ENCODE peak calls at places on chromosome 18, in seven cellular contexts. One of them, this sample, is unnamed.

GRCh38 chr18:77068321-77068841 is 64.2 kb downstream of the MBP start:
- DNase-seq in upper lobe of right lung: no peak
- DNase-seq in B cell: peak; percentile 77
- DNase-seq in astrocyte of the cerebellum: no peak
- DNase-seq in esophagus squamous epithelium: no peak
- DNase-seq in pancreas: no peak
- DNase-seq in IMR-90: peak; percentile 75
- DNase-seq in this sample: no peak

GRCh38 chr18:9952633-9953416 is 39.0 kb downstream of the VAPA start:
- DNase-seq in pancreas: no peak
- DNase-seq in upper lobe of right lung: no peak
- DNase-seq in astrocyte of the cerebellum: no peak
- DNase-seq in B cell: no peak
- DNase-seq in IMR-90: no peak
- DNase-seq in esophagus squamous epithelium: no peak
- DNase-seq in this sample: no peak

GRCh38 chr18:61900504-61901281 is 7.9 kb upstream of the RNF152 start:
- DNase-seq in pancreas: no peak
- DNase-seq in upper lobe of right lung: no peak
- DNase-seq in astrocyte of the cerebellum: no peak
- DNase-seq in B cell: no peak
- DNase-seq in esophagus squamous epithelium: no peak
- DNase-seq in IMR-90: no peak
- DNase-seq in this sample: no peak

GRCh38 chr18:73891572-73892421 is 255.8 kb downstream of the FBXO15 start:
- DNase-seq in B cell: no peak
- DNase-seq in upper lobe of right lung: no peak
- DNase-seq in IMR-90: no peak
- DNase-seq in esophagus squamous epithelium: no peak
- DNase-seq in pancreas: no peak
- DNase-seq in astrocyte of the cerebellum: no peak
- DNase-seq in this sample: peak; percentile 17

GRCh38 chr18:48161911-48162698 is 231.6 kb upstream of the SMAD2 start:
- DNase-seq in pancreas: no peak
- DNase-seq in B cell: no peak
- DNase-seq in upper lobe of right lung: no peak
- DNase-seq in astrocyte of the cerebellum: no peak
- DNase-seq in IMR-90: no peak
- DNase-seq in esophagus squamous epithelium: no peak
- DNase-seq in this sample: no peak

GRCh38 chr18:69795785-69796184 is 151.9 kb downstream of the CD226 start:
- DNase-seq in astrocyte of the cerebellum: peak; percentile 22
- DNase-seq in pancreas: no peak
- DNase-seq in B cell: no peak
- DNase-seq in upper lobe of right lung: no peak
- DNase-seq in esophagus squamous epithelium: no peak
- DNase-seq in IMR-90: peak; percentile 62
- DNase-seq in this sample: no peak

GRCh38 chr18:32460046-32460785 is 10.5 kb downstream of the GAREM1 start:
- DNase-seq in esophagus squamous epithelium: no peak
- DNase-seq in B cell: no peak
- DNase-seq in upper lobe of right lung: no peak
- DNase-seq in IMR-90: no peak
- DNase-seq in astrocyte of the cerebellum: no peak
- DNase-seq in pancreas: no peak
- DNase-seq in this sample: no peak

GRCh38 chr18:69885841-69886531 is 61.7 kb downstream of the CD226 start:
- DNase-seq in IMR-90: no peak
- DNase-seq in pancreas: no peak
- DNase-seq in astrocyte of the cerebellum: no peak
- DNase-seq in esophagus squamous epithelium: no peak
- DNase-seq in upper lobe of right lung: no peak
- DNase-seq in B cell: no peak
- DNase-seq in this sample: peak; percentile 36

GRCh38 chr18:9993846-9994660 is 80.2 kb downstream of the VAPA start:
- DNase-seq in upper lobe of right lung: no peak
- DNase-seq in pancreas: no peak
- DNase-seq in esophagus squamous epithelium: no peak
- DNase-seq in astrocyte of the cerebellum: no peak
- DNase-seq in IMR-90: no peak
- DNase-seq in B cell: no peak
- DNase-seq in this sample: no peak

GRCh38 chr18:45920367-45920766 is 46.8 kb downstream of the EPG5 start:
- DNase-seq in IMR-90: peak; percentile 62
- DNase-seq in esophagus squamous epithelium: no peak
- DNase-seq in upper lobe of right lung: peak; percentile 84
- DNase-seq in pancreas: peak; percentile 85
- DNase-seq in astrocyte of the cerebellum: peak; percentile 54
- DNase-seq in B cell: no peak
- DNase-seq in this sample: no peak

GRCh38 chr18:23357992-23358594 is 95.0 kb upstream of the RIOK3 start:
- DNase-seq in upper lobe of right lung: no peak
- DNase-seq in astrocyte of the cerebellum: no peak
- DNase-seq in pancreas: no peak
- DNase-seq in esophagus squamous epithelium: no peak
- DNase-seq in B cell: no peak
- DNase-seq in IMR-90: no peak
- DNase-seq in this sample: no peak

GRCh38 chr18:74196220-74197119 is 48.1 kb downstream of the TIMM21 start:
- DNase-seq in upper lobe of right lung: no peak
- DNase-seq in esophagus squamous epithelium: no peak
- DNase-seq in B cell: peak; percentile 70
- DNase-seq in pancreas: no peak
- DNase-seq in astrocyte of the cerebellum: peak; percentile 52
- DNase-seq in IMR-90: peak; percentile 66
- DNase-seq in this sample: peak; percentile 85

GRCh38 chr18:51446571-51447210 is 249.2 kb upstream of the MEX3C start:
- DNase-seq in upper lobe of right lung: no peak
- DNase-seq in esophagus squamous epithelium: no peak
- DNase-seq in pancreas: no peak
- DNase-seq in IMR-90: no peak
- DNase-seq in astrocyte of the cerebellum: no peak
- DNase-seq in B cell: no peak
- DNase-seq in this sample: no peak

GRCh38 chr18:5951515-5952081 is 56.3 kb upstream of the TMEM200C start:
- DNase-seq in B cell: no peak
- DNase-seq in pancreas: no peak
- DNase-seq in IMR-90: no peak
- DNase-seq in upper lobe of right lung: no peak
- DNase-seq in esophagus squamous epithelium: no peak
- DNase-seq in astrocyte of the cerebellum: no peak
- DNase-seq in this sample: no peak

GRCh38 chr18:79365701-79366100 is 30.0 kb upstream of the NFATC1 start:
- DNase-seq in IMR-90: peak; percentile 58
- DNase-seq in pancreas: no peak
- DNase-seq in astrocyte of the cerebellum: peak; percentile 6
- DNase-seq in esophagus squamous epithelium: no peak
- DNase-seq in B cell: no peak
- DNase-seq in upper lobe of right lung: no peak
- DNase-seq in this sample: no peak

GRCh38 chr18:39462436-39462835 is 1896.8 kb upstream of the CELF4 start:
- DNase-seq in IMR-90: peak; percentile 66
- DNase-seq in pancreas: no peak
- DNase-seq in B cell: no peak
- DNase-seq in astrocyte of the cerebellum: no peak
- DNase-seq in upper lobe of right lung: no peak
- DNase-seq in esophagus squamous epithelium: no peak
- DNase-seq in this sample: no peak

GRCh38 chr18:8140841-8141501 is 468.3 kb upstream of the RAB12 start:
- DNase-seq in IMR-90: peak; percentile 82
- DNase-seq in pancreas: no peak
- DNase-seq in astrocyte of the cerebellum: no peak
- DNase-seq in upper lobe of right lung: no peak
- DNase-seq in B cell: no peak
- DNase-seq in esophagus squamous epithelium: no peak
- DNase-seq in this sample: no peak

DNA sequence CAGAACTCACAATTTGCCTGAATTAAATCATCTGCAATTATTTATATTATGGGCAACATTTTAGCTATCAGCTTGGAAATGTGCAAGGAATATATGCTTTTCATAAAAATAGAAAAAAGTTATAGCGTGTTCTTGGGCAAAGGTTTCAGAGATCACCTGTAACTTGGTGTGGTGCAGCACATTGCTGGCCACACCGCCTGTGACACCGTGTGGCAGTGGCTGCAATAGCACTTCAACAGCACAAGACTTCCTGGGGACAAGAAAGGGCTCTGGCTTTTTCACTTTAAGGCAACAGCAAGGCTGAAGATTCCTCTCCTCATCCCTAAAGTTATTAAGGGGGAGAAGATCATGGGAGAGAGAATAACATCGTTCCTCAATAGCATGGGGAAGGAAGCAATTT is 14.8 kb upstream of the SERPINB3 start:
- DNase-seq in astrocyte of the cerebellum: no peak
- DNase-seq in esophagus squamous epithelium: no peak
- DNase-seq in upper lobe of right lung: no peak
- DNase-seq in B cell: no peak
- DNase-seq in pancreas: no peak
- DNase-seq in IMR-90: no peak
- DNase-seq in this sample: no peak
- TF ChIP-seq CTCF in astrocyte of the cerebellum: no peak
- TF ChIP-seq CTCF in esophagus squamous epithelium: peak; percentile 58
- TF ChIP-seq CTCF in upper lobe of right lung: peak; percentile 28
- TF ChIP-seq CTCF in B cell: no peak
- TF ChIP-seq CTCF in pancreas: no peak
- TF ChIP-seq CTCF in IMR-90: no peak
- TF ChIP-seq CTCF in this sample: peak; percentile 28

GRCh38 chr18:50272593-50272992 is 6.3 kb upstream of the CFAP53 start:
- DNase-seq in upper lobe of right lung: no peak
- DNase-seq in pancreas: no peak
- DNase-seq in astrocyte of the cerebellum: no peak
- DNase-seq in esophagus squamous epithelium: no peak
- DNase-seq in IMR-90: no peak
- DNase-seq in B cell: no peak
- DNase-seq in this sample: no peak

GRCh38 chr18:50273203-50274043 is 7.1 kb upstream of the CFAP53 start:
- DNase-seq in upper lobe of right lung: no peak
- DNase-seq in esophagus squamous epithelium: no peak
- DNase-seq in pancreas: no peak
- DNase-seq in IMR-90: no peak
- DNase-seq in astrocyte of the cerebellum: no peak
- DNase-seq in B cell: no peak
- DNase-seq in this sample: no peak

GRCh38 chr18:50262977-50263376 is 3.3 kb downstream of the CFAP53 start:
- DNase-seq in IMR-90: no peak
- DNase-seq in astrocyte of the cerebellum: no peak
- DNase-seq in upper lobe of right lung: no peak
- DNase-seq in esophagus squamous epithelium: no peak
- DNase-seq in B cell: no peak
- DNase-seq in pancreas: no peak
- DNase-seq in this sample: no peak

GRCh38 chr18:50266248-50266704 is at the start of gene CFAP53:
- DNase-seq in astrocyte of the cerebellum: peak; percentile 49
- DNase-seq in esophagus squamous epithelium: peak; percentile 80
- DNase-seq in upper lobe of right lung: peak; percentile 97
- DNase-seq in IMR-90: peak; percentile 84
- DNase-seq in pancreas: peak; percentile 89
- DNase-seq in B cell: peak; percentile 96
- DNase-seq in this sample: peak; percentile 96

GRCh38 chr18:50268022-50268747 is 1.9 kb upstream of the CFAP53 start:
- DNase-seq in pancreas: peak; percentile 85
- DNase-seq in esophagus squamous epithelium: peak; percentile 47
- DNase-seq in B cell: peak; percentile 88
- DNase-seq in astrocyte of the cerebellum: no peak
- DNase-seq in upper lobe of right lung: peak; percentile 92
- DNase-seq in IMR-90: peak; percentile 7
- DNase-seq in this sample: peak; percentile 94
- TF ChIP-seq CTCF in pancreas: peak; percentile 35
- TF ChIP-seq CTCF in esophagus squamous epithelium: peak; percentile 66
- TF ChIP-seq CTCF in B cell: peak; percentile 87
- TF ChIP-seq CTCF in astrocyte of the cerebellum: peak; percentile 72
- TF ChIP-seq CTCF in upper lobe of right lung: peak; percentile 78
- TF ChIP-seq CTCF in IMR-90: peak; percentile 53
- TF ChIP-seq CTCF in this sample: peak; percentile 88

DNA sequence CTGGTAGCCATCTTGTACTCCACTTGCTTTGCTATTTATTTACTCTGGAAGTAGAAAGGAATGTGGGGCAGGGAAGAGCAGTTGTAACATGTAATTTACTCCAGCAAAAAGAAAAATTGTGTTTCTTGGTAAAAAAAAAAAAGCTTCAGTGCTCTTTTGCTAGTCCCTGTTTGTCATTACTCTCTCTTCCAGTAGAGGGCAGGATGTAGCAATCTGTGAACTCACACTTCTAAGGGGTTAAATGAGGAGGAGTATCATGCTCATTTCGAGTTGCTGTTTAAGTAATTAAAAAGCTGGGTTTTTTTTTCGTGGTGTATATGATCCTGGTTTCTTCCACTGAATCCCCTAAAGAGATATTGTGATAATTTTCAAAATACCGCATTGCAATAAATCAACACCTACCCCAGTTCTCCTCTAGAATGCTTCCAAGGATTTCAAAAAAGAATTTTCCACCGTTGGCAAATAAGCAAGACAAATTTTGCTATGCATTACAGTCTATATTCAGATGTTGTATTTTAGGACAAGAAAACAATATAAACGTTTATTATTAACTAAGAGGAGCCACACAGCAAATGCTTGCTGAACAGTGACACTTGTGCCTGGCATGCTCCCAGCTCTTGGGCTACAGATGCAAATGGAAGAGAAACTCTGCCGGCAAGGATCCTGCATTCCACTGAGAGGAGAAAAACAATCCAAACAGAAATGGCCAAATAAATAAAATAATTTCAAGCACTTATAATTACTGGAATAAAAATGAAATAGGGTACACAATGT is 261.6 kb downstream of the ASXL3 start:
- DNase-seq in B cell: no peak
- DNase-seq in esophagus squamous epithelium: no peak
- DNase-seq in IMR-90: peak; percentile 48
- DNase-seq in upper lobe of right lung: no peak
- DNase-seq in astrocyte of the cerebellum: peak; percentile 78
- DNase-seq in pancreas: no peak
- DNase-seq in this sample: peak; percentile 32
- TF ChIP-seq CTCF in B cell: no peak
- TF ChIP-seq CTCF in esophagus squamous epithelium: peak; percentile 32
- TF ChIP-seq CTCF in IMR-90: peak; percentile 58
- TF ChIP-seq CTCF in upper lobe of right lung: peak; percentile 61
- TF ChIP-seq CTCF in astrocyte of the cerebellum: peak; percentile 78
- TF ChIP-seq CTCF in pancreas: peak; percentile 25
- TF ChIP-seq CTCF in this sample: peak; percentile 57

GRCh38 chr18:4144201-4144600 is 310.9 kb downstream of the DLGAP1 start:
- DNase-seq in upper lobe of right lung: no peak
- DNase-seq in pancreas: no peak
- DNase-seq in IMR-90: no peak
- DNase-seq in astrocyte of the cerebellum: no peak
- DNase-seq in B cell: no peak
- DNase-seq in esophagus squamous epithelium: no peak
- DNase-seq in this sample: no peak
- TF ChIP-seq CTCF in upper lobe of right lung: no peak
- TF ChIP-seq CTCF in pancreas: no peak
- TF ChIP-seq CTCF in IMR-90: no peak
- TF ChIP-seq CTCF in astrocyte of the cerebellum: no peak
- TF ChIP-seq CTCF in B cell: no peak
- TF ChIP-seq CTCF in esophagus squamous epithelium: no peak
- TF ChIP-seq CTCF in this sample: no peak

DNA sequence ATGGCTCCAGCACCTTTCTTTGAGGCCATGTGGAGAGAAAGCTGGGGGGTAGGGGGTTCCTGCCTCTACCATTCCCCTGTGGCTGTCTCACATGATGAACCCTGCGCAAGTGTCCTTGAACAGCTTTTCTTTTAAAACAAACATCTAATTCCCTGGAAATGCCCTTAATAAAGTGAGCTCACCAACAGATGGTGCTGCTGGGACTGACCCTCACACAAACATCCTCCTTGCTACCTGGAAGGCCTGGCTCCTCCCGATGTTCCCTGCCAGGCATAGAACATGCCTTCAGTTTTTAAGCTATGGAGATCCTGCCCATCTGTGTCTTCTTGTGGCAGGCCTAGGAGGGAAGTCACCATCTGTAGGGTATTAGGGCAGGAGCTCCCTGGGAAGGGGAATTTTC is 60.7 kb upstream of the GATA6 start:
- DNase-seq in upper lobe of right lung: no peak
- DNase-seq in IMR-90: no peak
- DNase-seq in esophagus squamous epithelium: no peak
- DNase-seq in B cell: no peak
- DNase-seq in astrocyte of the cerebellum: no peak
- DNase-seq in pancreas: no peak
- DNase-seq in this sample: no peak
- TF ChIP-seq CTCF in upper lobe of right lung: no peak
- TF ChIP-seq CTCF in IMR-90: no peak
- TF ChIP-seq CTCF in esophagus squamous epithelium: no peak
- TF ChIP-seq CTCF in B cell: no peak
- TF ChIP-seq CTCF in astrocyte of the cerebellum: peak; percentile 21
- TF ChIP-seq CTCF in pancreas: no peak
- TF ChIP-seq CTCF in this sample: no peak